ENCODE peak calls at places on chromosomes 7 and 10, in nine cellular contexts. V is A549, Q is endothelial cell of umbilical vein, J is lung, E is HCT116, Y is cardiac muscle cell, D is colonic mucosa, X is brain microvascular endothelial cell, U is heart left ventricle. F is an unnamed sample.

GRCh38 chr7:369981-370621 is 80.1 kb downstream of the FOXL3 start:
- DNase-seq in Q (no peak), D (no peak), J (no peak), E (no peak), V (no peak), Y (no peak), X (no peak), U (peak; percentile 5), F (no peak)

GRCh38 chr7:11516328-11516727 is 315.7 kb downstream of the THSD7A start:
- DNase-seq in V (no peak), X (no peak), D (no peak), J (no peak), Y (no peak), Q (no peak), E (no peak), U (no peak), F (no peak)

GRCh38 chr7:29914180-29914579 is 75.4 kb downstream of the SCRN1 start:
- DNase-seq in J (no peak), Y (no peak), V (no peak), X (no peak), D (no peak), U (no peak), E (no peak), Q (no peak), F (no peak)

GRCh38 chr10:117339569-117339968 is 35.7 kb downstream of the PDZD8 start:
- DNase-seq in Q (no peak), D (no peak), E (no peak), V (no peak), U (no peak), Y (peak; percentile 78), J (no peak), X (peak; percentile 11), F (no peak)

GRCh38 chr7:127938588-127938987 is 92.6 kb downstream of the LRRC4 start:
- DNase-seq in Y (peak; percentile 65), Q (no peak), X (peak; percentile 85), J (no peak), E (no peak), D (no peak), U (no peak), V (peak; percentile 14), F (no peak)

GRCh38 chr7:50806143-50806542 is 23.4 kb upstream of the GRB10 start:
- DNase-seq in U (no peak), D (no peak), X (no peak), Q (no peak), V (no peak), Y (no peak), E (no peak), J (no peak), F (no peak)

GRCh38 chr7:112162161-112163020 is 43.8 kb downstream of the DOCK4 start:
- DNase-seq in Y (peak; percentile 94), J (peak; percentile 38), D (no peak), V (peak; percentile 69), Q (peak; percentile 98), U (peak; percentile 64), X (peak; percentile 82), E (no peak), F (no peak)

GRCh38 chr10:15591431-15591830 is 128.3 kb downstream of the ITGA8 start:
- DNase-seq in U (no peak), J (no peak), Q (no peak), X (no peak), E (no peak), Y (no peak), V (no peak), D (no peak), F (no peak)

GRCh38 chr10:100713859-100714565 is 31.4 kb upstream of the PAX2 start:
- DNase-seq in U (no peak), V (no peak), E (no peak), Y (no peak), J (no peak), Q (no peak), X (no peak), D (no peak), F (no peak)

GRCh38 chr7:47581442-47581820 is 480 bp downstream of the TNS3 start:
- DNase-seq in Q (no peak), X (no peak), V (no peak), E (no peak), J (no peak), Y (no peak), U (no peak), D (peak; percentile 80), F (no peak)

GRCh38 chr7:117623606-117624005 is 143.8 kb downstream of the CFTR start:
- DNase-seq in U (no peak), Q (no peak), X (no peak), D (no peak), E (no peak), V (no peak), Y (no peak), J (no peak), F (no peak)

GRCh38 chr7:84188811-84189405 is 5.7 kb downstream of the SEMA3A start:
- DNase-seq in U (no peak), D (no peak), Y (peak; percentile 50), V (peak; percentile 40), E (no peak), Q (peak; percentile 66), X (no peak), J (no peak), F (no peak)

GRCh38 chr10:87878664-87879459 is 15.4 kb downstream of the PTEN start:
- DNase-seq in V (no peak), X (peak; percentile 54), J (no peak), E (no peak), U (no peak), D (no peak), Y (peak; percentile 40), Q (peak; percentile 44), F (no peak)

GRCh38 chr7:88480901-88481300 is 174.2 kb upstream of the STEAP4 start:
- DNase-seq in Y (no peak), J (no peak), Q (no peak), D (peak; percentile 22), X (no peak), V (no peak), U (no peak), E (no peak), F (no peak)

GRCh38 chr10:124384142-124384541 is 34.6 kb downstream of the OAT start:
- DNase-seq in E (no peak), U (no peak), V (no peak), X (no peak), J (no peak), D (no peak), Q (no peak), Y (peak; percentile 29), F (no peak)

GRCh38 chr7:116418524-116418923 is 81.0 kb upstream of the CAV2 start:
- DNase-seq in V (no peak), U (no peak), X (no peak), Y (no peak), J (no peak), Q (no peak), D (no peak), E (no peak), F (no peak)

GRCh38 chr7:103140061-103140460 is 8.8 kb downstream of the NAPEPLD start:
- DNase-seq in V (no peak), Y (no peak), Q (no peak), U (no peak), E (no peak), J (no peak), D (no peak), X (no peak), F (no peak)

GRCh38 chr10:74347522-74347921 is 196.5 kb downstream of the ADK start:
- DNase-seq in E (no peak), Q (no peak), U (no peak), J (no peak), V (no peak), D (no peak), X (no peak), Y (no peak), F (no peak)

GRCh38 chr10:3333426-3333825 is 160.8 kb upstream of the PITRM1 start:
- DNase-seq in J (no peak), E (no peak), D (no peak), X (no peak), Y (no peak), V (no peak), U (no peak), Q (no peak), F (no peak)
- H3K27ac ChIP-seq in J (no peak overlapping the region), E (no peak overlapping the region), D (no peak overlapping the region), X (no peak overlapping the region), Y (no peak overlapping the region), V (no peak overlapping the region), U (no peak overlapping the region), Q (no peak overlapping the region), F (no peak overlapping the region)

GRCh38 chr10:29329420-29329819 is 40.5 kb downstream of the LYZL1 start:
- DNase-seq in U (no peak), D (no peak), Y (peak; percentile 39), V (no peak), X (no peak), Q (no peak), J (no peak), E (no peak), F (no peak)
- H3K27ac ChIP-seq in U (no peak overlapping the region), D (no peak overlapping the region), Y (no peak overlapping the region), V (no peak overlapping the region), X (no peak overlapping the region), Q (no peak overlapping the region), J (peak overlapping the region; percentile 46), E (no peak overlapping the region), F (no peak overlapping the region)

GRCh38 chr7:16719699-16720098 is 33.9 kb upstream of the TSPAN13 start:
- DNase-seq in Q (no peak), U (no peak), D (no peak), E (no peak), V (peak; percentile 21), X (no peak), Y (peak; percentile 47), J (no peak), F (no peak)
- H3K27ac ChIP-seq in Q (no peak overlapping the region), U (no peak overlapping the region), D (peak overlapping the region; percentile 33), E (no peak overlapping the region), V (peak overlapping the region; percentile 14), X (no peak overlapping the region), Y (no peak overlapping the region), J (no peak overlapping the region), F (no peak overlapping the region)

GRCh38 chr10:109961181-109962001 is 38.1 kb upstream of the XPNPEP1 start:
- DNase-seq in V (no peak), X (peak; percentile 57), U (no peak), Q (peak; percentile 57), E (no peak), D (peak; percentile 53), J (no peak), Y (no peak), F (no peak)
- H3K27ac ChIP-seq in V (no peak overlapping the region), X (peak overlapping the region; percentile 66), U (no peak overlapping the region), Q (no peak overlapping the region), E (no peak overlapping the region), D (no peak overlapping the region), J (no peak overlapping the region), Y (no peak overlapping the region), F (no peak overlapping the region)

DNA sequence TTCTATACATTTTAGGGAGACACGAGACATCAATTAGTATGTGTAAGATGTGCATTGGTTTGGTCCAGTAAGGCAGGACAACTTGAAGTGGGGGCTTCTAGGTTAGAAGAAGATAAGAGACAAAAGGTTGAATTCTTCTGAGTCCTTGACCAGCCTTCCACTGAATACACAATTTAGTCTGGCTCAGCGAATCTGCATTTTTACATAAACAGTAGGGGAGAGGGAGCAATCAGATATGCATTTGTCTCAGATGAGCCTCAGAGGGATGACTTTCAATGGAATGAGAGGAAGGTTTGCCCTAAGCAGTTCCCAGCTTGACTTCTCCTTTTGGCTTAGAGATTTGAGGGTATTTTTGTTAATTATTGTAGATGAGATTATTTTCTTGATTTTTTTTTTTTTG is 20.0 kb upstream of the C10orf90 start:
- DNase-seq in Q (no peak), Y (no peak), J (no peak), D (no peak), V (no peak), U (no peak), E (no peak), X (no peak), F (no peak)
- H3K27ac ChIP-seq in Q (no peak overlapping the region), Y (no peak overlapping the region), J (no peak overlapping the region), D (no peak overlapping the region), V (no peak overlapping the region), U (no peak overlapping the region), E (no peak overlapping the region), X (no peak overlapping the region), F (no peak overlapping the region)

GRCh38 chr10:35150335-35150734 is 23.7 kb downstream of the CREM start:
- DNase-seq in U (no peak), Q (no peak), E (no peak), J (no peak), Y (no peak), D (no peak), V (no peak), X (no peak), F (no peak)
- H3K27ac ChIP-seq in U (no peak overlapping the region), Q (no peak overlapping the region), E (no peak overlapping the region), J (no peak overlapping the region), Y (peak overlapping the region; percentile 96), D (no peak overlapping the region), V (no peak overlapping the region), X (no peak overlapping the region), F (no peak overlapping the region)

F was measured in Peyer's patch.